ENCODE peak calls at places on chromosome 11, in four cellular contexts. T is NCI-H774, W is HS-5, F is fibroblast of villous mesenchyme. Q is an unnamed sample.

GRCh38 chr11:123770712-123771111 is 16.4 kb upstream of the OR6X1 start:
- DNase-seq in T (no peak), W (no peak), F (no peak), Q (no peak)

GRCh38 chr11:73178092-73178539 is 36.0 kb upstream of the FCHSD2 start:
- DNase-seq in T (peak), W (no peak), F (peak), Q (peak)

GRCh38 chr11:134532921-134533421 is 120.9 kb upstream of the B3GAT1 start:
- DNase-seq in T (no peak), W (no peak), F (no peak), Q (no peak)

GRCh38 chr11:134995746-134996145 is 583.7 kb upstream of the B3GAT1 start:
- DNase-seq in T (no peak), W (no peak), F (no peak), Q (no peak)

GRCh38 chr11:75100314-75100713 is 3.6 kb upstream of the OR2AT4 start:
- DNase-seq in T (no peak), W (peak), F (peak), Q (no peak)

GRCh38 chr11:102494216-102494615 is 36.3 kb downstream of the MMP7 start:
- DNase-seq in T (no peak), W (peak), F (peak), Q (no peak)

GRCh38 chr11:45658292-45658991 is 7.0 kb downstream of the CHST1 start:
- DNase-seq in T (no peak), W (no peak), F (peak), Q (no peak)

GRCh38 chr11:5380740-5381342 is 2.8 kb upstream of the OR51M1 start:
- DNase-seq in T (peak), W (no peak), F (peak), Q (peak)

GRCh38 chr11:15985127-15985862 is 371.1 kb downstream of the SOX6 start:
- DNase-seq in T (no peak), W (no peak), F (no peak), Q (no peak)

GRCh38 chr11:78063440-78064181 is at the start of gene THRSP:
- DNase-seq in T (no peak), W (no peak), F (no peak), Q (no peak)

GRCh38 chr11:58739725-58740430 is 8.1 kb upstream of the GLYAT start:
- DNase-seq in T (no peak), W (peak), F (no peak), Q (no peak)

GRCh38 chr11:117221775-117222517 is 9.9 kb downstream of the PCSK7 start:
- DNase-seq in T (no peak), W (no peak), F (peak), Q (no peak)